ENCODE peak calls at places on chromosome 14, in four cellular contexts. K, F, N and J are unnamed samples.

GRCh38 chr14:103121161-103121845 is 2.0 kb upstream of the TNFAIP2 start:
- ATAC-seq in K (no peak), F (no peak), N (peak; percentile 31), J (peak; percentile 10)

GRCh38 chr14:92472860-92473259 is 40.7 kb upstream of the RIN3 start:
- ATAC-seq in K (no peak), F (no peak), N (peak; percentile 37), J (no peak)

GRCh38 chr14:65377576-65377975 is 35.0 kb upstream of the FUT8 start:
- ATAC-seq in K (no peak), F (no peak), N (no peak), J (no peak)

GRCh38 chr14:31371651-31372050 is 48.7 kb downstream of the HEATR5A start:
- ATAC-seq in K (no peak), F (no peak), N (no peak), J (no peak)

GRCh38 chr14:100575266-100575995 is 11.8 kb downstream of the BEGAIN start:
- ATAC-seq in K (no peak), F (no peak), N (no peak), J (no peak)

GRCh38 chr14:68741839-68742470 is 50.9 kb downstream of the ZFP36L1 start:
- ATAC-seq in K (no peak), F (no peak), N (peak; percentile 50), J (no peak)

GRCh38 chr14:63737582-63738006 is 9.7 kb upstream of the SGPP1 start:
- ATAC-seq in K (no peak), F (peak; percentile 89), N (no peak), J (no peak)

GRCh38 chr14:82362452-82362851 is 828.8 kb upstream of the SEL1L start:
- ATAC-seq in K (no peak), F (no peak), N (peak; percentile 51), J (no peak)

GRCh38 chr14:80992580-80992979 is 37.2 kb downstream of the TSHR start:
- ATAC-seq in K (no peak), F (no peak), N (peak; percentile 37), J (no peak)

GRCh38 chr14:105845725-105846309 is 319.4 kb downstream of the TMEM121 start:
- ATAC-seq in K (no peak), F (no peak), N (no peak), J (no peak)

GRCh38 chr14:51862171-51862838 is 1.9 kb downstream of the GNG2 start:
- ATAC-seq in K (no peak), F (peak; percentile 56), N (no peak), J (peak; percentile 9)

GRCh38 chr14:95697764-95698163 is 11.5 kb downstream of the TCL1B start:
- ATAC-seq in K (no peak), F (no peak), N (no peak), J (no peak)

GRCh38 chr14:99576304-99576703 is 27.7 kb downstream of the CCDC85C start:
- ATAC-seq in K (no peak), F (no peak), N (no peak), J (no peak)